ENCODE peak calls at places on chromosome 11, in five cellular contexts. C is adipocyte, D is astrocyte, W is GM23248, R is neuronal stem cell. G is an unnamed sample.

GRCh38 chr11:101929516-101929915 is 13.2 kb upstream of the ANGPTL5 start:
- DNase-seq in C (no peak), R (no peak), W (no peak), D (no peak), G (no peak)

GRCh38 chr11:93485983-93486382 is 57.2 kb downstream of the SMCO4 start:
- DNase-seq in D (no peak), C (no peak), W (no peak), R (no peak), G (no peak)

GRCh38 chr11:68223275-68223674 is 10.2 kb upstream of the KMT5B start:
- DNase-seq in W (no peak), R (no peak), C (no peak), D (no peak), G (peak; percentile 52)

GRCh38 chr11:11983427-11983826 is 25.0 kb downstream of the DKK3 start:
- DNase-seq in C (no peak), R (no peak), D (no peak), W (peak; percentile 60), G (no peak)

GRCh38 chr11:82521427-82521826 is 212.2 kb downstream of the FAM181B start:
- DNase-seq in D (no peak), C (no peak), R (no peak), W (no peak), G (no peak)

GRCh38 chr11:87035976-87036583 is 1.7 kb upstream of the TMEM135 start:
- DNase-seq in C (no peak), D (no peak), W (no peak), R (no peak), G (no peak)

GRCh38 chr11:66548041-66548440 is 1.3 kb downstream of the ACTN3 start:
- DNase-seq in W (no peak), D (no peak), C (no peak), R (no peak), G (no peak)

GRCh38 chr11:79480864-79481263 is 40.0 kb upstream of the TENM4 start:
- DNase-seq in W (no peak), R (no peak), D (no peak), C (no peak), G (no peak)

GRCh38 chr11:54832676-54833075 is 126.0 kb downstream of the OR4A5 start:
- DNase-seq in C (no peak), W (no peak), D (no peak), R (no peak), G (no peak)

GRCh38 chr11:36402568-36403181 is 106.6 kb downstream of the PRR5L start:
- DNase-seq in W (no peak), R (no peak), D (no peak), C (no peak), G (no peak)

GRCh38 chr11:98358551-98358950 is 662.2 kb upstream of the CNTN5 start:
- DNase-seq in W (no peak), R (no peak), D (no peak), C (no peak), G (no peak)

GRCh38 chr11:22920939-22921565 is 60.8 kb upstream of the CCDC179 start:
- DNase-seq in D (peak; percentile 30), C (peak; percentile 84), R (peak; percentile 26), W (peak; percentile 56), G (peak; percentile 64)

GRCh38 chr11:84398017-84398626 is 1112.0 kb upstream of the CCDC90B start:
- DNase-seq in C (peak; percentile 14), W (peak; percentile 58), R (no peak), D (peak; percentile 4), G (peak; percentile 41)

GRCh38 chr11:40924915-40925314 is 534.5 kb downstream of the LRRC4C start:
- DNase-seq in D (no peak), C (no peak), R (no peak), W (no peak), G (no peak)

GRCh38 chr11:16925495-16926065 is 88.6 kb downstream of the PLEKHA7 start:
- DNase-seq in W (peak; percentile 62), D (peak; percentile 29), R (peak; percentile 66), C (peak; percentile 58), G (peak; percentile 86)

GRCh38 chr11:125315088-125315740 is 150.7 kb downstream of the PKNOX2 start:
- DNase-seq in R (no peak), D (peak; percentile 22), W (peak; percentile 13), C (peak; percentile 24), G (no peak)

GRCh38 chr11:30150425-30150824 is 80.4 kb upstream of the FSHB start:
- DNase-seq in R (no peak), W (no peak), D (no peak), C (no peak), G (no peak)

GRCh38 chr11:60987577-60988277 is 16.2 kb downstream of the CD6 start:
- DNase-seq in C (no peak), D (no peak), W (no peak), R (no peak), G (no peak)

GRCh38 chr11:16986434-16987204 is 27.6 kb downstream of the PLEKHA7 start:
- DNase-seq in W (no peak), R (no peak), C (no peak), D (no peak), G (peak; percentile 94)

GRCh38 chr11:74493816-74494630 is 499 bp upstream of the LIPT2 start:
- DNase-seq in D (no peak), W (peak; percentile 91), R (no peak), C (peak; percentile 80), G (no peak)

GRCh38 chr11:30758012-30758411 is 171.9 kb upstream of the MPPED2 start:
- DNase-seq in W (peak; percentile 1), C (no peak), R (no peak), D (no peak), G (no peak)

GRCh38 chr11:67415501-67416304 is at the start of gene CARNS1:
- DNase-seq in W (peak; percentile 40), R (no peak), C (peak; percentile 33), D (no peak), G (no peak)

GRCh38 chr11:69002743-69003231 is 10.3 kb downstream of the MRGPRF start:
- DNase-seq in D (no peak), R (no peak), C (no peak), W (no peak), G (no peak)

GRCh38 chr11:26283852-26284421 is 48.0 kb upstream of the ANO3 start:
- DNase-seq in W (no peak), C (no peak), R (no peak), D (no peak), G (no peak)

GRCh38 chr11:122163420-122163819 is 47.4 kb upstream of the BLID start:
- DNase-seq in D (peak; percentile 89), C (no peak), R (no peak), W (peak; percentile 70), G (no peak)

GRCh38 chr11:96134622-96135021 is 208.4 kb downstream of the MAML2 start:
- DNase-seq in W (peak; percentile 45), C (peak; percentile 57), R (no peak), D (no peak), G (no peak)

GRCh38 chr11:62130498-62131464 is 7.0 kb downstream of the INCENP start:
- DNase-seq in C (no peak), R (no peak), W (no peak), D (no peak), G (no peak)

GRCh38 chr11:99176430-99176829 is 155.7 kb downstream of the CNTN5 start:
- DNase-seq in W (no peak), D (no peak), R (no peak), C (no peak), G (no peak)

GRCh38 chr11:62595124-62595523 is 3.8 kb upstream of the TUT1 start:
- DNase-seq in W (no peak), C (no peak), D (no peak), R (no peak), G (no peak)

GRCh38 chr11:30917859-30918478 is 331.8 kb upstream of the MPPED2 start:
- DNase-seq in R (peak; percentile 72), C (peak; percentile 78), W (peak; percentile 67), D (peak; percentile 9), G (peak; percentile 65)

GRCh38 chr11:34379081-34379480 is 21.3 kb upstream of the ABTB2 start:
- DNase-seq in R (no peak), W (peak; percentile 38), C (no peak), D (peak; percentile 61), G (no peak)

GRCh38 chr11:79794484-79795393 is 353.9 kb upstream of the TENM4 start:
- DNase-seq in C (peak; percentile 6), D (no peak), W (no peak), R (no peak), G (no peak)

GRCh38 chr11:130611791-130612251 is 163.4 kb downstream of the ADAMTS15 start:
- DNase-seq in C (peak; percentile 64), R (no peak), W (peak; percentile 93), D (peak; percentile 81), G (peak; percentile 7)

GRCh38 chr11:85889676-85890579 is 34.7 kb downstream of the CCDC83 start:
- DNase-seq in D (peak; percentile 88), W (peak; percentile 88), R (no peak), C (peak; percentile 72), G (no peak)

GRCh38 chr11:130740819-130741218 is 175.5 kb downstream of the SNX19 start:
- DNase-seq in R (no peak), D (peak; percentile 41), W (peak; percentile 50), C (no peak), G (no peak)

GRCh38 chr11:45048870-45049825 is 97.3 kb upstream of the PRDM11 start:
- DNase-seq in D (no peak), W (peak; percentile 15), C (no peak), R (no peak), G (no peak)

GRCh38 chr11:45051621-45052020 is 94.8 kb upstream of the PRDM11 start:
- DNase-seq in W (no peak), C (no peak), D (no peak), R (no peak), G (no peak)

GRCh38 chr11:45052361-45052760 is 94.1 kb upstream of the PRDM11 start:
- DNase-seq in W (peak; percentile 16), C (no peak), R (no peak), D (no peak), G (no peak)

GRCh38 chr11:45045692-45046471 is 95.2 kb upstream of the TP53I11 start:
- DNase-seq in D (peak; percentile 34), W (peak; percentile 87), R (no peak), C (peak; percentile 78), G (no peak)

DNA sequence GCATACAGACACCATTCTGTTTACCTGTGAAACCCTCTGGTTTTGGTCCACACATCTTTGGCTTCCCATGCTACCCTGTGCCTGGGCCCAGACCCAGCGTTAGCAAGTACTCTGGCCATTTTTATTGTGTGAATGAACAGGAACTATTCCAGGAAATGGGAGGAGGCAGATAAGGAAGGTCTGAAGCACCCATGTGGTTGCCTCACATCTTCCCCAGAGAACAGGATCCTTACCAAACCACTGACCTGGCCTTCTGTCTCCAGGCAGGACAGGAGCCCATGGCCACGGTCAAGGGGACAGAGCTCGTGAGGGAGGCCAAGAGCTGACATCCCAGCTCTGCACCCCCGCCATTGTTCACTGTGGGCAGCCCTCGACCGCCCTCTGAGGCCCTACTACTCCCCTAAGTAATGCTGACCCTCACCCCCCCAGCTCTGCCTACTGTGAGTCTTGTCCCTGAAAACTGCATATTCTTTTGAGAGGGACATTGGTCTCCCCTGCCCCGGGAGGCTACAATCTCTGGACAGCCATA is 97.7 kb upstream of the TP53I11 start:
- DNase-seq in D (no peak), W (no peak), R (no peak), C (no peak), G (no peak)
- H3K9ac ChIP-seq in D (no peak overlapping the region), W (no peak overlapping the region), R (no peak overlapping the region), C (no peak overlapping the region), G (no peak overlapping the region)

GRCh38 chr11:369336-370018 is at the start of gene B4GALNT4:
- DNase-seq in R (no peak), D (no peak), W (peak; percentile 76), C (peak; percentile 92), G (no peak)
- H3K9ac ChIP-seq in R (peak within 1 kb of the TSS; percentile 98), D (peak within 1 kb of the TSS; percentile 57), W (peak within 1 kb of the TSS; percentile 55), C (no peak within 1 kb of the TSS), G (no peak within 1 kb of the TSS)

GRCh38 chr11:108207683-108208060 is 14.8 kb downstream of the NPAT start:
- DNase-seq in C (no peak), R (no peak), D (no peak), W (no peak), G (no peak)
- H3K9ac ChIP-seq in C (no peak overlapping the region), R (no peak overlapping the region), D (no peak overlapping the region), W (no peak overlapping the region), G (no peak overlapping the region)

GRCh38 chr11:129331871-129332274 is 43.8 kb upstream of the BARX2 start:
- DNase-seq in W (peak; percentile 80), C (peak; percentile 91), D (peak; percentile 46), R (peak; percentile 71), G (peak; percentile 74)
- H3K9ac ChIP-seq in W (no peak overlapping the region), C (no peak overlapping the region), D (peak overlapping the region; percentile 10), R (no peak overlapping the region), G (peak overlapping the region; percentile 7)